ENCODE peak calls at places on chromosome 20, in eight cellular contexts. S, Q, F, J, V, B, L and I are unnamed samples.

GRCh38 chr20:54512694-54513093 is 37.3 kb downstream of the DOK5 start:
- DNase-seq in S (no peak), Q (no peak), F (no peak), J (no peak), V (no peak), B (no peak), L (no peak), I (no peak)

GRCh38 chr20:45469336-45470261 is at the start of gene WFDC2:
- DNase-seq in S (peak; percentile 36), Q (no peak), F (peak; percentile 55), J (no peak), V (no peak), B (peak; percentile 14), L (peak; percentile 73), I (no peak)

GRCh38 chr20:8246701-8247100 is 114.6 kb downstream of the PLCB1 start:
- DNase-seq in S (no peak), Q (no peak), F (no peak), J (no peak), V (no peak), B (no peak), L (no peak), I (peak; percentile 6)

GRCh38 chr20:32674362-32674789 is 635 bp upstream of the C20orf203 start:
- DNase-seq in S (peak; percentile 43), Q (peak; percentile 66), F (no peak), J (no peak), V (peak; percentile 68), B (peak; percentile 79), L (peak; percentile 75), I (peak; percentile 71)

GRCh38 chr20:24622856-24623255 is 153.4 kb downstream of the SYNDIG1 start:
- DNase-seq in S (no peak), Q (no peak), F (no peak), J (no peak), V (no peak), B (no peak), L (no peak), I (no peak)

GRCh38 chr20:2658414-2659354 is 5.3 kb downstream of the IDH3B start:
- DNase-seq in S (peak; percentile 17), Q (no peak), F (no peak), J (no peak), V (no peak), B (no peak), L (no peak), I (peak; percentile 43)

GRCh38 chr20:32528905-32529670 is 56.0 kb downstream of the NOL4L start:
- DNase-seq in S (no peak), Q (no peak), F (no peak), J (no peak), V (no peak), B (no peak), L (no peak), I (no peak)

GRCh38 chr20:38885357-38885756 is 40.9 kb upstream of the FAM83D start:
- DNase-seq in S (no peak), Q (no peak), F (no peak), J (no peak), V (no peak), B (no peak), L (no peak), I (no peak)

GRCh38 chr20:2544211-2544610 is 7.8 kb downstream of the TMC2 start:
- DNase-seq in S (no peak), Q (no peak), F (no peak), J (no peak), V (no peak), B (no peak), L (no peak), I (no peak)

GRCh38 chr20:41654884-41655283 is 36.7 kb upstream of the CHD6 start:
- DNase-seq in S (peak; percentile 3), Q (no peak), F (peak; percentile 39), J (no peak), V (no peak), B (no peak), L (peak; percentile 29), I (no peak)

GRCh38 chr20:14860410-14860814 is 523.0 kb upstream of the FLRT3 start:
- DNase-seq in S (no peak), Q (no peak), F (no peak), J (no peak), V (no peak), B (no peak), L (peak; percentile 96), I (no peak)

GRCh38 chr20:63635431-63636141 is 8.7 kb upstream of the GMEB2 start:
- DNase-seq in S (no peak), Q (peak; percentile 93), F (no peak), J (no peak), V (no peak), B (peak; percentile 67), L (no peak), I (peak; percentile 40)

GRCh38 chr20:57200882-57201723 is 65.3 kb downstream of the BMP7 start:
- DNase-seq in S (no peak), Q (no peak), F (no peak), J (no peak), V (no peak), B (no peak), L (no peak), I (no peak)

GRCh38 chr20:36526521-36527011 is 14.8 kb upstream of the MYL9 start:
- DNase-seq in S (no peak), Q (no peak), F (no peak), J (no peak), V (no peak), B (no peak), L (no peak), I (no peak)

GRCh38 chr20:32960222-32960518 is 44.1 kb downstream of the SUN5 start:
- DNase-seq in S (no peak), Q (no peak), F (no peak), J (no peak), V (peak; percentile 1), B (no peak), L (no peak), I (no peak)

GRCh38 chr20:58614984-58615760 is 35.9 kb upstream of the STX16 start:
- DNase-seq in S (no peak), Q (no peak), F (no peak), J (no peak), V (no peak), B (no peak), L (no peak), I (no peak)

GRCh38 chr20:39070484-39071231 is 108.5 kb downstream of the DHX35 start:
- DNase-seq in S (peak; percentile 35), Q (no peak), F (no peak), J (no peak), V (no peak), B (no peak), L (no peak), I (peak; percentile 68)